ENCODE peak calls at places on chromosomes 6 and 20, in nine cellular contexts. Q is K562, E is suprapubic skin, L is tibial nerve, G is transverse colon, Z is stomach, I is A549, Y is upper lobe of left lung, S is ovary. A is an unnamed sample.

GRCh38 chr20:1121439-1121838 is 3.0 kb downstream of the PSMF1 start:
- DNase-seq in Q (peak; percentile 35), E (no peak), L (no peak), G (no peak), Z (no peak), I (no peak), Y (no peak), S (no peak), A (no peak)

GRCh38 chr6:123941855-123942254 is 138.2 kb downstream of the NKAIN2 start:
- DNase-seq in Q (no peak), E (no peak), L (no peak), G (no peak), Z (no peak), I (no peak), Y (no peak), S (no peak), A (no peak)

GRCh38 chr6:28161410-28162079 is 19.9 kb downstream of the ZKSCAN8 start:
- DNase-seq in Q (peak; percentile 91), E (peak; percentile 84), L (peak; percentile 41), G (peak; percentile 70), Z (peak; percentile 59), I (peak; percentile 25), Y (peak; percentile 74), S (peak; percentile 86), A (peak; percentile 79)

GRCh38 chr6:10465633-10466499 is 51.0 kb upstream of the TFAP2A start:
- DNase-seq in Q (peak; percentile 71), E (no peak), L (no peak), G (no peak), Z (peak; percentile 43), I (peak; percentile 33), Y (peak; percentile 26), S (no peak), A (no peak)

GRCh38 chr6:20686142-20686541 is 151.9 kb downstream of the CDKAL1 start:
- DNase-seq in Q (no peak), E (no peak), L (no peak), G (no peak), Z (no peak), I (no peak), Y (no peak), S (no peak), A (no peak)

GRCh38 chr6:71473908-71474307 is 185.3 kb downstream of the OGFRL1 start:
- DNase-seq in Q (no peak), E (peak; percentile 82), L (no peak), G (peak; percentile 28), Z (no peak), I (no peak), Y (peak; percentile 85), S (no peak), A (peak; percentile 91)

GRCh38 chr20:2867081-2867860 is 6.0 kb upstream of the PTPRA start:
- DNase-seq in Q (no peak), E (no peak), L (no peak), G (peak; percentile 34), Z (peak; percentile 48), I (no peak), Y (no peak), S (no peak), A (no peak)

GRCh38 chr6:115948751-115949150 is 111.9 kb downstream of the FRK start:
- DNase-seq in Q (no peak), E (no peak), L (no peak), G (no peak), Z (no peak), I (no peak), Y (no peak), S (no peak), A (no peak)

GRCh38 chr20:49668181-49668877 is 45.3 kb downstream of the B4GALT5 start:
- DNase-seq in Q (peak; percentile 91), E (no peak), L (no peak), G (peak; percentile 73), Z (peak; percentile 61), I (no peak), Y (peak; percentile 72), S (no peak), A (no peak)

GRCh38 chr6:16836186-16836981 is 75.1 kb upstream of the ATXN1 start:
- DNase-seq in Q (no peak), E (no peak), L (no peak), G (no peak), Z (no peak), I (no peak), Y (no peak), S (no peak), A (no peak)

GRCh38 chr6:39982720-39983119 is 48.5 kb upstream of the MOCS1 start:
- DNase-seq in Q (no peak), E (no peak), L (no peak), G (no peak), Z (no peak), I (no peak), Y (no peak), S (no peak), A (no peak)

GRCh38 chr20:35306931-35307517 is 14.8 kb upstream of the FAM83C start:
- DNase-seq in Q (peak; percentile 72), E (no peak), L (peak; percentile 28), G (peak; percentile 64), Z (peak; percentile 63), I (peak; percentile 91), Y (peak; percentile 39), S (no peak), A (no peak)

GRCh38 chr6:127389706-127390105 is 46.3 kb upstream of the ECHDC1 start:
- DNase-seq in Q (no peak), E (no peak), L (no peak), G (no peak), Z (no peak), I (no peak), Y (no peak), S (no peak), A (no peak)

GRCh38 chr6:163667372-163668060 is 253.0 kb downstream of the QKI start:
- DNase-seq in Q (no peak), E (no peak), L (peak; percentile 83), G (peak; percentile 38), Z (no peak), I (no peak), Y (peak; percentile 57), S (no peak), A (peak; percentile 74)

GRCh38 chr6:18985061-18985460 is 597.9 kb downstream of the RNF144B start:
- DNase-seq in Q (no peak), E (no peak), L (no peak), G (no peak), Z (no peak), I (no peak), Y (no peak), S (no peak), A (no peak)

GRCh38 chr6:18985958-18986357 is 598.8 kb downstream of the RNF144B start:
- DNase-seq in Q (no peak), E (no peak), L (no peak), G (no peak), Z (no peak), I (no peak), Y (no peak), S (no peak), A (no peak)

DNA sequence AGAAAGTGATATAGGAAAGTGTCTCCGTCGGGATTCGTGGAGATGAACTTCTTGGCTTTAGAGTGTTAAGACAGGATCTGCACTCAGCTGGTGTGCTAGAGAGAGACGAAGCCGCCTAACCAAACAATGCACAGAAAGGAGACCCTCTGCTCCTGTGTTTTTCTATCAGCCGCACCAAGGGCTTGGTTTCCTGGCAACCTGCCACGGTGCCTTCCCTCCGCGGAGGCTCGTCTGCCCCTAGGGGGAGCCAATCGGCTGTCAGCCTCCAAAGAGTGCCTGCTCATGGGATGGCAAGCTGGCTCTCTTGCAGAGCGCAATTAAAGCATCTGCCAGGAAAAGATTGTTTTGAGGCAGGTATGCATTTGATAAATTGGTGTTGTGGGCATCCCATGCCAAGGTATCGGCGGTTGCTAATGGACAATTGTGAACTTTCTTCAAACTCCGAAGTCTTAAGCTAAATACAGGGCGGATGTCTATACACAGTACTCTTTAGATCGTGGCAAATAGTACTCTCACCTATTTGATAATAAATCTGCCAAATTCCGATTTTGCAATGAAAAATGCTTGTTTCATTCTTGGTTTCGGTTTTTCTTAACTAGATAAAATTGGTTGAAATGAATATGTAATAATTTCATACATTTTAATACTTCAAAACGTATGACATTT is 603.3 kb downstream of the RNF144B start:
- DNase-seq in Q (peak; percentile 66), E (no peak), L (peak; percentile 16), G (peak; percentile 69), Z (peak; percentile 79), I (peak; percentile 31), Y (peak; percentile 58), S (peak; percentile 74), A (peak; percentile 77)
- TF ChIP-seq CTCF in Q (peak; percentile 46), E (peak; percentile 51), L (peak; percentile 59), G (peak; percentile 41), Z (peak; percentile 52), I (peak; percentile 49), Y (peak; percentile 51), S (peak; percentile 18), A (peak; percentile 54)

GRCh38 chr20:17504326-17504897 is 26.8 kb downstream of the BFSP1 start:
- DNase-seq in Q (no peak), E (peak; percentile 72), L (no peak), G (no peak), Z (no peak), I (no peak), Y (no peak), S (peak; percentile 46), A (peak; percentile 63)
- TF ChIP-seq EP300 in Q (no peak), E (no peak), L (no peak), G (no peak), Z (no peak), I (no peak), Y (no peak), S (no peak), A (no peak)

DNA sequence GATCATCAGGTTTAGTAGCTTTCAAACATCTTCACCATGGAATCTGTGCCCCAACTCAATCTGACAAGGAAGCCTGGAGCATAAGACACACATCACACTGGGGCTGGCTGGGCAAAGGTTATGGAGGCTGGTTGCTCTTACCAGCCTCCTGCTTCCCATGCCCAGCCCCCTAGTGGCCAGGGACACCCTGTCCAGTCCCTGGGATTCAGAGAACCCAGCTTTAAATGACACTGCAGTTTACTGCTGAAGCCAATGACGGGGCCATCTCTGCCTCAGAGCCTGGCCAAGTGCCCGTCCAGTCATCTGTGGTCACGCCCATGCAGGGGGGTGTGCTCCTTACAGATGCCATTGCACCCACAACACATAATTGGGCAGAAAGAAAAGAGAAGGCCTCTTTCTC is 272.9 kb downstream of the SMOC2 start:
- DNase-seq in Q (peak; percentile 39), E (no peak), L (no peak), G (peak; percentile 79), Z (peak; percentile 59), I (peak; percentile 63), Y (no peak), S (no peak), A (no peak)
- TF ChIP-seq CTCF in Q (peak; percentile 41), E (peak; percentile 28), L (no peak), G (peak; percentile 42), Z (no peak), I (peak; percentile 14), Y (no peak), S (no peak), A (no peak)

GRCh38 chr6:83065511-83066192 is at the start of gene UBE3D:
- DNase-seq in Q (peak; percentile 91), E (peak; percentile 92), L (peak; percentile 92), G (peak; percentile 92), Z (peak; percentile 93), I (peak; percentile 70), Y (peak; percentile 96), S (peak; percentile 94), A (peak; percentile 94)
- TF ChIP-seq EP300 in Q (no peak), E (no peak), L (no peak), G (no peak), Z (no peak), I (no peak), Y (no peak), S (no peak), A (no peak)

DNA sequence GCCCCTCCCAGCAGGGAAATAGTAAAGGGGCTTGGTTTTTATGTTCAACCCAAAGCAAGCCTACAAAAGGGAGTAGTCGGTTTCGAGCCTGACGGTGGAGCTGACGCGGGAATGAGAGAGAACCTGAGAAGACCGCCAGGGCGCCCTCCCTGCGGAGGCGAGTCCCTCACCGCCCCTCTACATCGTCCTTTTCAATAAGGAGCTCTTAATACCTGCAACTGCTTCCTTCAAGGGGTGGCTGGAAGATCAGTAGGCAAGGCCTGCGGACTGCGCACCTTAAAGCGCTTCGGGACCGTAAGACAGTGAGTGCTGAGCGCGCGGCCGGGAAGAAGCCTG is 709 bp upstream of the ZNF76 start:
- DNase-seq in Q (peak; percentile 76), E (peak; percentile 82), L (peak; percentile 29), G (no peak), Z (peak; percentile 28), I (peak; percentile 59), Y (no peak), S (no peak), A (peak; percentile 76)
- TF ChIP-seq CTCF in Q (peak; percentile 10), E (no peak), L (no peak), G (peak; percentile 14), Z (no peak), I (no peak), Y (no peak), S (peak; percentile 30), A (no peak)